ENCODE peak calls at places on chromosome 18, in eight cellular contexts. K is activated effector memory CD4-positive, alpha-beta T cell treated with anti-CD3 and anti-CD28 coated beads, Interleukin-2, amount 50 U/mL, for 16 hours; N is occipital lobe; H is colonic mucosa; Q is brain microvascular endothelial cell; Z is sciatic nerve; V is adrenal gland; Y is GM23338. L is an unnamed sample.

GRCh38 chr18:62510744-62511143 is 12.1 kb upstream of the ZCCHC2 start:
- DNase-seq in Q (no peak), V (no peak), N (no peak), Y (no peak), Z (no peak), K (no peak), H (no peak), L (peak)

GRCh38 chr18:55353806-55354205 is 234.2 kb downstream of the TCF4 start:
- DNase-seq in K (no peak), Z (no peak), Y (no peak), H (no peak), Q (no peak), V (no peak), N (no peak), L (no peak)

GRCh38 chr18:79552140-79552631 is 127.4 kb upstream of the CTDP1 start:
- DNase-seq in N (no peak), V (no peak), H (no peak), Y (no peak), K (no peak), Z (peak), Q (no peak), L (no peak)

GRCh38 chr18:54961016-54961423 is 1.8 kb upstream of the CCDC68 start:
- DNase-seq in H (no peak), Z (no peak), V (no peak), K (no peak), Y (no peak), N (no peak), Q (no peak), L (no peak)

GRCh38 chr18:34738173-34738894 is 28.2 kb downstream of the DTNA start:
- DNase-seq in Z (no peak), N (peak), V (peak), H (no peak), K (no peak), Y (no peak), Q (peak), L (peak)

GRCh38 chr18:9101730-9102390 is 639 bp upstream of the NDUFV2 start:
- DNase-seq in N (no peak), Z (no peak), H (peak), K (no peak), Q (peak), V (no peak), Y (no peak), L (peak)

GRCh38 chr18:49656098-49656591 is 94.3 kb downstream of the LIPG start:
- DNase-seq in H (no peak), V (no peak), Z (no peak), Q (peak), Y (no peak), N (no peak), K (no peak), L (peak)

GRCh38 chr18:21342372-21342771 is 100.3 kb downstream of the GREB1L start:
- DNase-seq in Q (no peak), K (no peak), N (no peak), V (no peak), H (no peak), Y (peak), Z (no peak), L (no peak)

GRCh38 chr18:51490860-51491259 is 293.4 kb upstream of the MEX3C start:
- DNase-seq in V (no peak), Y (no peak), N (no peak), H (no peak), K (no peak), Q (no peak), Z (no peak), L (peak)

GRCh38 chr18:34773961-34774754 is 64.1 kb downstream of the DTNA start:
- DNase-seq in H (no peak), K (no peak), N (peak), Z (no peak), Q (peak), Y (no peak), V (peak), L (peak)

GRCh38 chr18:394997-395383 is 105.5 kb downstream of the COLEC12 start:
- DNase-seq in Q (peak), N (no peak), V (no peak), H (no peak), K (no peak), Y (no peak), Z (no peak), L (no peak)

GRCh38 chr18:39489426-39489825 is 1923.8 kb upstream of the CELF4 start:
- DNase-seq in K (no peak), H (no peak), Q (no peak), V (no peak), Y (no peak), N (no peak), Z (no peak), L (no peak)

GRCh38 chr18:36640005-36640952 is 188.5 kb downstream of the TPGS2 start:
- DNase-seq in H (no peak), Q (no peak), K (no peak), Y (no peak), V (no peak), N (no peak), Z (no peak), L (no peak)

GRCh38 chr18:3631927-3632326 is 182.0 kb downstream of the TGIF1 start:
- DNase-seq in K (no peak), Y (no peak), V (no peak), H (no peak), N (no peak), Z (no peak), Q (no peak), L (no peak)

GRCh38 chr18:74493689-74494088 is 2.5 kb upstream of the CNDP2 start:
- DNase-seq in Y (peak), K (peak), Z (no peak), H (peak), N (no peak), Q (peak), V (no peak), L (peak)